ENCODE peak calls at places on chromosomes 13 and 19, in ten cellular contexts. One of them, this sample, is unnamed.

GRCh38 chr13:35780613-35781012 is 304.1 kb upstream of the MAB21L1 start:
- DNase-seq in AG04450: no peak
- DNase-seq in uterus: no peak
- DNase-seq in tibial artery: no peak
- DNase-seq in heart right ventricle: no peak
- DNase-seq in astrocyte: no peak
- DNase-seq in IMR-90: no peak
- DNase-seq in heart left ventricle: no peak
- DNase-seq in PC-3: no peak
- DNase-seq in lower lobe of right lung: no peak
- DNase-seq in this sample: no peak

GRCh38 chr19:5150902-5151741 is 182.2 kb downstream of the KDM4B start:
- DNase-seq in PC-3: no peak
- DNase-seq in AG04450: no peak
- DNase-seq in IMR-90: no peak
- DNase-seq in heart right ventricle: no peak
- DNase-seq in uterus: no peak
- DNase-seq in lower lobe of right lung: peak
- DNase-seq in heart left ventricle: no peak
- DNase-seq in astrocyte: no peak
- DNase-seq in tibial artery: no peak
- DNase-seq in this sample: peak

GRCh38 chr13:42561752-42562467 is 12.0 kb upstream of the TNFSF11 start:
- DNase-seq in lower lobe of right lung: no peak
- DNase-seq in heart right ventricle: no peak
- DNase-seq in AG04450: no peak
- DNase-seq in uterus: no peak
- DNase-seq in astrocyte: no peak
- DNase-seq in PC-3: peak
- DNase-seq in IMR-90: no peak
- DNase-seq in heart left ventricle: no peak
- DNase-seq in tibial artery: no peak
- DNase-seq in this sample: no peak

GRCh38 chr19:7940841-7941240 is 2.6 kb downstream of the TIMM44 start:
- DNase-seq in tibial artery: no peak
- DNase-seq in astrocyte: no peak
- DNase-seq in heart left ventricle: no peak
- DNase-seq in IMR-90: no peak
- DNase-seq in heart right ventricle: no peak
- DNase-seq in PC-3: no peak
- DNase-seq in uterus: no peak
- DNase-seq in lower lobe of right lung: no peak
- DNase-seq in AG04450: no peak
- DNase-seq in this sample: no peak

GRCh38 chr19:7342143-7342542 is 6.6 kb upstream of the ARHGEF18 start:
- DNase-seq in AG04450: no peak
- DNase-seq in heart left ventricle: no peak
- DNase-seq in astrocyte: no peak
- DNase-seq in heart right ventricle: no peak
- DNase-seq in lower lobe of right lung: no peak
- DNase-seq in PC-3: no peak
- DNase-seq in tibial artery: no peak
- DNase-seq in uterus: no peak
- DNase-seq in IMR-90: no peak
- DNase-seq in this sample: no peak

GRCh38 chr19:38478273-38478971 is 44.9 kb downstream of the RYR1 start:
- DNase-seq in lower lobe of right lung: no peak
- DNase-seq in astrocyte: no peak
- DNase-seq in tibial artery: no peak
- DNase-seq in heart left ventricle: no peak
- DNase-seq in PC-3: peak
- DNase-seq in heart right ventricle: no peak
- DNase-seq in AG04450: no peak
- DNase-seq in IMR-90: no peak
- DNase-seq in uterus: no peak
- DNase-seq in this sample: no peak

GRCh38 chr13:33099860-33100259 is 83.6 kb downstream of the KL start:
- DNase-seq in PC-3: no peak
- DNase-seq in lower lobe of right lung: no peak
- DNase-seq in IMR-90: no peak
- DNase-seq in astrocyte: no peak
- DNase-seq in heart left ventricle: no peak
- DNase-seq in AG04450: no peak
- DNase-seq in uterus: no peak
- DNase-seq in heart right ventricle: no peak
- DNase-seq in tibial artery: no peak
- DNase-seq in this sample: no peak

GRCh38 chr19:13098291-13099072 is 4.2 kb downstream of the LYL1 start:
- DNase-seq in IMR-90: no peak
- DNase-seq in astrocyte: no peak
- DNase-seq in heart left ventricle: no peak
- DNase-seq in PC-3: peak
- DNase-seq in AG04450: no peak
- DNase-seq in heart right ventricle: no peak
- DNase-seq in uterus: peak
- DNase-seq in tibial artery: no peak
- DNase-seq in lower lobe of right lung: peak
- DNase-seq in this sample: no peak

GRCh38 chr19:13366529-13367143 is 139.6 kb downstream of the CACNA1A start:
- DNase-seq in AG04450: no peak
- DNase-seq in IMR-90: peak
- DNase-seq in uterus: no peak
- DNase-seq in tibial artery: no peak
- DNase-seq in heart right ventricle: no peak
- DNase-seq in astrocyte: peak
- DNase-seq in heart left ventricle: no peak
- DNase-seq in lower lobe of right lung: no peak
- DNase-seq in PC-3: peak
- DNase-seq in this sample: no peak

GRCh38 chr19:11257827-11258380 is 4.4 kb downstream of the DOCK6 start:
- DNase-seq in heart left ventricle: no peak
- DNase-seq in lower lobe of right lung: no peak
- DNase-seq in PC-3: no peak
- DNase-seq in astrocyte: no peak
- DNase-seq in heart right ventricle: no peak
- DNase-seq in tibial artery: no peak
- DNase-seq in uterus: no peak
- DNase-seq in IMR-90: no peak
- DNase-seq in AG04450: no peak
- DNase-seq in this sample: no peak

GRCh38 chr13:43269037-43269476 is 245.7 kb downstream of the DNAJC15 start:
- DNase-seq in PC-3: peak
- DNase-seq in IMR-90: peak
- DNase-seq in AG04450: peak
- DNase-seq in heart right ventricle: no peak
- DNase-seq in heart left ventricle: peak
- DNase-seq in astrocyte: peak
- DNase-seq in uterus: peak
- DNase-seq in lower lobe of right lung: no peak
- DNase-seq in tibial artery: no peak
- DNase-seq in this sample: no peak

GRCh38 chr13:99067160-99067985 is 89.5 kb upstream of the DOCK9 start:
- DNase-seq in astrocyte: peak
- DNase-seq in lower lobe of right lung: no peak
- DNase-seq in IMR-90: peak
- DNase-seq in AG04450: no peak
- DNase-seq in uterus: no peak
- DNase-seq in heart left ventricle: no peak
- DNase-seq in PC-3: peak
- DNase-seq in tibial artery: no peak
- DNase-seq in heart right ventricle: no peak
- DNase-seq in this sample: no peak

GRCh38 chr19:13154911-13155471 is 4.8 kb downstream of the IER2 start:
- DNase-seq in PC-3: peak
- DNase-seq in heart right ventricle: peak
- DNase-seq in uterus: peak
- DNase-seq in IMR-90: peak
- DNase-seq in AG04450: no peak
- DNase-seq in lower lobe of right lung: peak
- DNase-seq in tibial artery: peak
- DNase-seq in heart left ventricle: peak
- DNase-seq in astrocyte: peak
- DNase-seq in this sample: peak

GRCh38 chr19:48364564-48365363 is 597 bp downstream of the SYNGR4 start:
- DNase-seq in heart right ventricle: peak
- DNase-seq in lower lobe of right lung: no peak
- DNase-seq in AG04450: no peak
- DNase-seq in IMR-90: no peak
- DNase-seq in PC-3: no peak
- DNase-seq in uterus: peak
- DNase-seq in tibial artery: no peak
- DNase-seq in astrocyte: no peak
- DNase-seq in heart left ventricle: no peak
- DNase-seq in this sample: no peak

GRCh38 chr13:69948016-69948415 is 159.6 kb upstream of the ATXN8OS start:
- DNase-seq in tibial artery: no peak
- DNase-seq in heart left ventricle: no peak
- DNase-seq in lower lobe of right lung: no peak
- DNase-seq in PC-3: no peak
- DNase-seq in astrocyte: no peak
- DNase-seq in AG04450: no peak
- DNase-seq in uterus: no peak
- DNase-seq in IMR-90: no peak
- DNase-seq in heart right ventricle: no peak
- DNase-seq in this sample: no peak

GRCh38 chr13:48318014-48318713 is 14.6 kb downstream of the RB1 start:
- DNase-seq in lower lobe of right lung: no peak
- DNase-seq in heart left ventricle: peak
- DNase-seq in tibial artery: no peak
- DNase-seq in IMR-90: no peak
- DNase-seq in uterus: no peak
- DNase-seq in heart right ventricle: peak
- DNase-seq in astrocyte: no peak
- DNase-seq in PC-3: no peak
- DNase-seq in AG04450: no peak
- DNase-seq in this sample: no peak

GRCh38 chr19:8988204-8988603 is 22.0 kb downstream of the MUC16 start:
- DNase-seq in IMR-90: no peak
- DNase-seq in uterus: no peak
- DNase-seq in heart right ventricle: no peak
- DNase-seq in AG04450: no peak
- DNase-seq in lower lobe of right lung: no peak
- DNase-seq in PC-3: peak
- DNase-seq in astrocyte: no peak
- DNase-seq in tibial artery: no peak
- DNase-seq in heart left ventricle: no peak
- DNase-seq in this sample: no peak

GRCh38 chr19:17348700-17349099 is 11.3 kb downstream of the GTPBP3 start:
- DNase-seq in heart left ventricle: peak
- DNase-seq in lower lobe of right lung: no peak
- DNase-seq in astrocyte: peak
- DNase-seq in tibial artery: peak
- DNase-seq in AG04450: no peak
- DNase-seq in heart right ventricle: peak
- DNase-seq in uterus: peak
- DNase-seq in IMR-90: peak
- DNase-seq in PC-3: peak
- DNase-seq in this sample: no peak

GRCh38 chr19:45953676-45954075 is 20.0 kb downstream of the NOVA2 start:
- DNase-seq in uterus: no peak
- DNase-seq in AG04450: no peak
- DNase-seq in heart right ventricle: no peak
- DNase-seq in astrocyte: peak
- DNase-seq in lower lobe of right lung: no peak
- DNase-seq in PC-3: peak
- DNase-seq in tibial artery: no peak
- DNase-seq in heart left ventricle: no peak
- DNase-seq in IMR-90: no peak
- DNase-seq in this sample: no peak
- H3K27ac ChIP-seq in uterus: no peak
- H3K27ac ChIP-seq in AG04450: no peak
- H3K27ac ChIP-seq in heart right ventricle: peak
- H3K27ac ChIP-seq in astrocyte: peak
- H3K27ac ChIP-seq in lower lobe of right lung: peak
- H3K27ac ChIP-seq in PC-3: no peak
- H3K27ac ChIP-seq in tibial artery: no peak
- H3K27ac ChIP-seq in heart left ventricle: peak
- H3K27ac ChIP-seq in IMR-90: no peak
- H3K27ac ChIP-seq in this sample: no peak

GRCh38 chr19:58468216-58468839 is 1.4 kb downstream of the ZNF324 start:
- DNase-seq in tibial artery: no peak
- DNase-seq in heart right ventricle: no peak
- DNase-seq in PC-3: peak
- DNase-seq in IMR-90: peak
- DNase-seq in astrocyte: no peak
- DNase-seq in heart left ventricle: no peak
- DNase-seq in AG04450: no peak
- DNase-seq in lower lobe of right lung: no peak
- DNase-seq in uterus: no peak
- DNase-seq in this sample: no peak
- H3K4me3 ChIP-seq in tibial artery: peak
- H3K4me3 ChIP-seq in heart right ventricle: no peak
- H3K4me3 ChIP-seq in PC-3: peak
- H3K4me3 ChIP-seq in IMR-90: no peak
- H3K4me3 ChIP-seq in astrocyte: no peak
- H3K4me3 ChIP-seq in heart left ventricle: no peak
- H3K4me3 ChIP-seq in AG04450: peak
- H3K4me3 ChIP-seq in lower lobe of right lung: no peak
- H3K4me3 ChIP-seq in uterus: no peak
- H3K4me3 ChIP-seq in this sample: no peak

GRCh38 chr13:46173656-46174055 is 8.3 kb downstream of the LCP1 start:
- DNase-seq in AG04450: no peak
- DNase-seq in heart right ventricle: no peak
- DNase-seq in PC-3: no peak
- DNase-seq in tibial artery: no peak
- DNase-seq in IMR-90: no peak
- DNase-seq in heart left ventricle: no peak
- DNase-seq in lower lobe of right lung: no peak
- DNase-seq in astrocyte: no peak
- DNase-seq in uterus: no peak
- DNase-seq in this sample: no peak
- H3K27ac ChIP-seq in AG04450: no peak
- H3K27ac ChIP-seq in heart right ventricle: no peak
- H3K27ac ChIP-seq in PC-3: no peak
- H3K27ac ChIP-seq in tibial artery: no peak
- H3K27ac ChIP-seq in IMR-90: no peak
- H3K27ac ChIP-seq in heart left ventricle: no peak
- H3K27ac ChIP-seq in lower lobe of right lung: peak
- H3K27ac ChIP-seq in astrocyte: no peak
- H3K27ac ChIP-seq in uterus: no peak
- H3K27ac ChIP-seq in this sample: no peak

DNA sequence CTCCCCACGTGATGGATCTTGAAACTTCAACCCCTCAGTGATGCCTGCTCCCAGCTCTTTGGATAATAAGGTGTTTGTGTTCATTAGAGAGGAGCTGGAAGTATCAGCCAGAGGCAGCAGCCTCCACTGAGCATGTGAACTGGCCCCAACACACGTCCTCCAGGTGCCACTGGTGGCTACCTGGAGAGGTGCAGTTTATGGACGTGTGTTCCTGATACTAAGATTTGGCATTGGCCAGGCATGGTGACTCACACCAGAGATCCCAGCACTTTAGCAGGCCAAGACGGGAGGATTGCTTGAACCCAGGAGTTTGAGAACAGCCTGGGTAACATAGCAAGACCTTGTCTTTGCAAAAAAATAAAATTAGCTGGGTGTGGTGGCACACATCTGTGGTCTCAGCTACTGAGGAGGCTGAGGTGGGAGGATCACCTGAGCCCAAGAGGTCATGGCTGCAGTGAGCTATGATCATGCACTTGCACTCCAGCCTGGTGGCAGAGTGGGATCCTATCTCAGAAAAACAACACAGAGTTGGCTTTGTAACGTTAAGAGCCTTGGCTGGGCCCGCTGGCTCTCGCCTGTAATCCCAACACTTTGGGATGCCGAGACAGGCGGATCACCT is 34.4 kb downstream of the SLC25A42 start:
- DNase-seq in astrocyte: no peak
- DNase-seq in heart left ventricle: no peak
- DNase-seq in IMR-90: no peak
- DNase-seq in uterus: no peak
- DNase-seq in lower lobe of right lung: no peak
- DNase-seq in heart right ventricle: no peak
- DNase-seq in tibial artery: no peak
- DNase-seq in PC-3: peak
- DNase-seq in AG04450: no peak
- DNase-seq in this sample: no peak
- H3K4me3 ChIP-seq in astrocyte: no peak
- H3K4me3 ChIP-seq in heart left ventricle: no peak
- H3K4me3 ChIP-seq in IMR-90: no peak
- H3K4me3 ChIP-seq in uterus: no peak
- H3K4me3 ChIP-seq in lower lobe of right lung: no peak
- H3K4me3 ChIP-seq in heart right ventricle: no peak
- H3K4me3 ChIP-seq in tibial artery: no peak
- H3K4me3 ChIP-seq in PC-3: no peak
- H3K4me3 ChIP-seq in AG04450: no peak
- H3K4me3 ChIP-seq in this sample: no peak